ENCODE peak calls at places on chromosome X, in eight cellular contexts. Z is uterus, N is GM04504, V is stomach, H is DMS79 treated with DMSO at 0.1 percent for 48 hours, G is SW480, Y is AG20443, W is H7. C is an unnamed sample.

GRCh38 chrX:70664726-70665125 is 220.1 kb downstream of the DLG3 start:
- DNase-seq in Z (no peak), N (peak), V (no peak), H (peak), G (peak), Y (peak), W (peak), C (no peak)

GRCh38 chrX:13165266-13165665 is 120.8 kb upstream of the FAM9C start:
- DNase-seq in Z (no peak), N (no peak), V (no peak), H (no peak), G (no peak), Y (no peak), W (no peak), C (no peak)

GRCh38 chrX:149993989-149994388 is 55.7 kb upstream of the EOLA2 start:
- DNase-seq in Z (no peak), N (no peak), V (no peak), H (no peak), G (no peak), Y (no peak), W (no peak), C (no peak)

GRCh38 chrX:120224388-120224787 is 26.2 kb upstream of the ZBTB33 start:
- DNase-seq in Z (no peak), N (no peak), V (no peak), H (no peak), G (no peak), Y (no peak), W (no peak), C (no peak)

GRCh38 chrX:3648084-3648483 is 65.4 kb downstream of the PRKX start:
- DNase-seq in Z (no peak), N (no peak), V (no peak), H (no peak), G (no peak), Y (no peak), W (no peak), C (no peak)

GRCh38 chrX:97224148-97224547 is 340.4 kb downstream of the RPA4 start:
- DNase-seq in Z (no peak), N (no peak), V (no peak), H (no peak), G (no peak), Y (no peak), W (no peak), C (no peak)

GRCh38 chrX:125894947-125895346 is 271.1 kb downstream of the DCAF12L2 start:
- DNase-seq in Z (no peak), N (no peak), V (no peak), H (no peak), G (no peak), Y (no peak), W (no peak), C (no peak)

GRCh38 chrX:96619588-96619987 is 65.1 kb upstream of the DIAPH2 start:
- DNase-seq in Z (no peak), N (no peak), V (no peak), H (no peak), G (no peak), Y (no peak), W (no peak), C (no peak)

GRCh38 chrX:119887721-119888425 is 7.8 kb upstream of the AKAP14 start:
- DNase-seq in Z (peak), N (no peak), V (peak), H (peak), G (no peak), Y (peak), W (peak), C (no peak)

GRCh38 chrX:131910565-131910964 is 112.5 kb upstream of the STK26 start:
- DNase-seq in Z (no peak), N (no peak), V (no peak), H (no peak), G (no peak), Y (no peak), W (no peak), C (no peak)

GRCh38 chrX:13250831-13251612 is 68.8 kb downstream of the ATXN3L start:
- DNase-seq in Z (peak), N (peak), V (no peak), H (no peak), G (no peak), Y (peak), W (no peak), C (peak)

GRCh38 chrX:17922303-17922702 is 61.2 kb upstream of the RAI2 start:
- DNase-seq in Z (no peak), N (no peak), V (no peak), H (no peak), G (no peak), Y (no peak), W (no peak), C (no peak)

GRCh38 chrX:46588263-46588662 is 14.7 kb downstream of the CHST7 start:
- DNase-seq in Z (peak), N (no peak), V (no peak), H (no peak), G (no peak), Y (peak), W (no peak), C (no peak)

GRCh38 chrX:38225093-38225492 is 4.4 kb upstream of the SRPX start:
- DNase-seq in Z (no peak), N (no peak), V (no peak), H (no peak), G (no peak), Y (no peak), W (no peak), C (no peak)

GRCh38 chrX:31271615-31272471 is 200.0 kb upstream of the FTHL17 start:
- DNase-seq in Z (no peak), N (no peak), V (no peak), H (no peak), G (no peak), Y (no peak), W (no peak), C (no peak)

GRCh38 chrX:57918750-57919436 is 8.6 kb upstream of the ZXDA start:
- DNase-seq in Z (peak), N (no peak), V (peak), H (no peak), G (peak), Y (peak), W (no peak), C (no peak)

GRCh38 chrX:129786210-129786651 is 6.5 kb downstream of the SASH3 start:
- DNase-seq in Z (no peak), N (no peak), V (no peak), H (no peak), G (no peak), Y (no peak), W (no peak), C (no peak)

GRCh38 chrX:129719268-129719667 is 19.5 kb upstream of the XPNPEP2 start:
- DNase-seq in Z (no peak), N (no peak), V (no peak), H (no peak), G (no peak), Y (no peak), W (no peak), C (no peak)

GRCh38 chrX:38800981-38801845 is at the start of gene MID1IP1:
- DNase-seq in Z (peak), N (peak), V (peak), H (peak), G (peak), Y (peak), W (peak), C (peak)

GRCh38 chrX:132480581-132481203 is 8.1 kb downstream of the MBNL3 start:
- DNase-seq in Z (peak), N (peak), V (peak), H (peak), G (peak), Y (peak), W (no peak), C (no peak)

C was measured in pulmonary artery endothelial cell.